ENCODE peak calls at places on chromosomes 2 and 18, in six cellular contexts. B is H9, T is IMR-90, W is H1, Q is neuronal stem cell, P is trophoblast cell. U is an unnamed sample.
A peak's percentile ranks its signal among the peaks of the same experiment; 100 is the strongest.

GRCh38 chr2:229825476-229825875 is 96.3 kb downstream of the TRIP12 start:
- DNase-seq in B (no peak), W (no peak), T (no peak), P (no peak), Q (no peak), U (no peak)

GRCh38 chr18:21112140-21112473 is 494 bp upstream of the ROCK1 start:
- DNase-seq in P (no peak), W (no peak), Q (no peak), B (no peak), T (no peak), U (no peak)

GRCh38 chr2:147440694-147441093 is 404.1 kb upstream of the ACVR2A start:
- DNase-seq in B (no peak), T (no peak), Q (peak; percentile 27), W (no peak), P (no peak), U (no peak)

GRCh38 chr2:172253190-172254052 is 150.7 kb upstream of the DLX2 start:
- DNase-seq in W (no peak), T (peak; percentile 100), P (peak; percentile 100), B (no peak), Q (no peak), U (peak; percentile 100)

GRCh38 chr18:76462326-76462694 is 32.7 kb downstream of the ZNF516 start:
- DNase-seq in T (no peak), W (peak; percentile 43), Q (no peak), B (no peak), P (no peak), U (no peak)

GRCh38 chr18:58578321-58578720 is 50.6 kb downstream of the ALPK2 start:
- DNase-seq in Q (no peak), P (no peak), B (no peak), W (no peak), T (peak; percentile 28), U (no peak)

GRCh38 chr2:235554385-235554784 is 60.5 kb downstream of the AGAP1 start:
- DNase-seq in T (no peak), P (no peak), W (no peak), Q (no peak), B (no peak), U (no peak)

GRCh38 chr18:63378919-63379638 is 12.1 kb upstream of the KDSR start:
- DNase-seq in W (no peak), P (no peak), T (no peak), Q (no peak), B (no peak), U (no peak)

GRCh38 chr2:150188801-150189200 is 298.7 kb downstream of the RND3 start:
- DNase-seq in Q (no peak), T (no peak), P (peak; percentile 31), B (no peak), W (no peak), U (no peak)

GRCh38 chr18:24362757-24363156 is 34.9 kb downstream of the OSBPL1A start:
- DNase-seq in B (no peak), T (peak; percentile 6), Q (no peak), P (peak; percentile 85), W (peak; percentile 34), U (no peak)

GRCh38 chr2:119638891-119639539 is 40.0 kb upstream of the TMEM177 start:
- DNase-seq in T (no peak), B (peak; percentile 50), W (peak; percentile 65), P (no peak), Q (peak; percentile 47), U (peak; percentile 9)

GRCh38 chr2:229282758-229283546 is 11.9 kb upstream of the PID1 start:
- DNase-seq in P (peak; percentile 44), B (no peak), T (peak; percentile 74), Q (no peak), W (no peak), U (no peak)

GRCh38 chr2:191899442-191899841 is 52.6 kb upstream of the CAVIN2 start:
- DNase-seq in T (peak; percentile 91), P (no peak), Q (no peak), B (no peak), W (no peak), U (peak; percentile 60)

GRCh38 chr2:23293756-23294155 is 91.2 kb upstream of the KLHL29 start:
- DNase-seq in W (no peak), B (no peak), T (no peak), P (no peak), Q (no peak), U (no peak)

GRCh38 chr2:150075831-150076230 is 411.6 kb downstream of the RND3 start:
- DNase-seq in T (peak; percentile 90), Q (no peak), W (no peak), B (no peak), P (no peak), U (no peak)

GRCh38 chr2:47313141-47313691 is 89.7 kb upstream of the MSH2 start:
- DNase-seq in W (no peak), P (peak; percentile 80), Q (no peak), T (no peak), B (no peak), U (peak; percentile 22)

GRCh38 chr2:99425022-99425421 is 64.8 kb downstream of the REV1 start:
- DNase-seq in Q (no peak), P (no peak), T (peak; percentile 86), W (no peak), B (no peak), U (peak; percentile 77)

GRCh38 chr2:70501215-70501614 is 52.4 kb downstream of the TGFA start:
- DNase-seq in T (no peak), P (no peak), Q (no peak), W (no peak), B (no peak), U (no peak)

GRCh38 chr2:134136702-134137101 is 117.2 kb upstream of the MGAT5 start:
- DNase-seq in W (no peak), B (no peak), P (no peak), T (no peak), Q (no peak), U (no peak)

GRCh38 chr2:236286866-236287545 is 22.8 kb upstream of the ASB18 start:
- DNase-seq in W (no peak), T (no peak), Q (no peak), P (no peak), B (no peak), U (peak; percentile 1)

GRCh38 chr2:152740743-152741328 is 22.4 kb downstream of the ARL6IP6 start:
- DNase-seq in T (peak; percentile 72), P (peak; percentile 78), Q (no peak), B (no peak), W (no peak), U (peak; percentile 74)

DNA sequence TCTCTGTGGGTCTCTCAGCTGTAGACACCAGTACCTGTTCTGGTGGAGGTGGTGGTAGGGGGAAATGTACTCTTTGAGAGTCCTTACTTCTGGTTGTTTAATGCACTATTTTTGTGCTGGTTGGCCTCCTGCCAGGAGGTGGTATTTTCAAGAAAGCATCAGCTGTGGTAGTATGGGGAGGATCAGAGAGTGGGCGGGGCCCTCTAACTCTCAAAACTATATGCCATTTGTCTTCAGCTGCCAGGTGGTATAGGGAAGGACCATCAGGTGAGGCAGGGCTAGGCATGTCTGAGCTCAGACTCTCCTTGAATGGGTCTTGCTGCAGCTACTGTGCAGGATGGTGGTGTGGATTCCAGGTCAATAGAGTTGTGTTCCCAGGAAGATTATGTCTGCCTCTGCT is 1100.8 kb downstream of the CNTNAP5 start:
- DNase-seq in Q (no peak), P (no peak), B (no peak), W (no peak), T (no peak), U (no peak)
- H3K9me3 ChIP-seq in Q (peaks cover 1% of the 10 kb centered on the region), P (no peaks in the 10 kb centered on the region), B (no peaks in the 10 kb centered on the region), W (no peaks in the 10 kb centered on the region), T (peaks cover 4% of the 10 kb centered on the region), U (peaks cover 14% of the 10 kb centered on the region)

GRCh38 chr2:32008811-32009478 is 1.9 kb downstream of the MEMO1 start:
- DNase-seq in T (peak; percentile 51), Q (peak; percentile 14), W (no peak), B (no peak), P (peak; percentile 27), U (peak; percentile 60)

GRCh38 chr2:32012872-32013271 is 2.1 kb upstream of the MEMO1 start:
- DNase-seq in P (no peak), Q (no peak), T (no peak), B (no peak), W (no peak), U (no peak)

GRCh38 chr2:32010670-32011565 is at the start of gene MEMO1:
- DNase-seq in Q (peak; percentile 90), P (peak; percentile 75), B (peak; percentile 93), W (peak; percentile 94), T (peak; percentile 92), U (peak; percentile 94)

GRCh38 chr2:32009479-32010256 is 1.1 kb downstream of the MEMO1 start:
- DNase-seq in P (peak; percentile 38), W (peak; percentile 57), B (peak; percentile 34), Q (peak; percentile 4), T (no peak), U (peak; percentile 43)

DNA sequence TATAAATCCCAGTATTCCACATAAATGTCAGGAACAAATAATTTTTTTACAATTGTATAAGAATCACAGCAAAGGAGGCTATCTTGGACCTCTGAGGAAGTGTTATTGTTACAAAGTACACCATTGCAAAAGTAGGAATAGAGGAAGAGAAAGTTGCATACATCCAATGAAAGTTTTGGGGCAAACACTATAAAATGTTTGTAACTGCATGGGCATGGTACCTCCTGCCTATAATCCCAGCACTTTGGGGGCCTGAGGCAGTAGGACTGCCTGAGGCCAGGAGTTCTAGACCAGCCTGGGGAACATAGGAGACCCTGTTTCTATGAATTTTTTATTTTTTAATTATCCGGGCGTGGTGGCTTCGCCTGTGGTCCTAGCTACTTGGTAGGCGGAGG is 755 bp upstream of the MEMO1 start:
- DNase-seq in T (no peak), Q (no peak), W (peak; percentile 41), P (no peak), B (no peak), U (no peak)
- H3K18ac ChIP-seq in T (no peak overlapping the region), Q (no peak overlapping the region), W (no peak overlapping the region), P (no peak overlapping the region), B (no peak overlapping the region), U (no peak overlapping the region)

GRCh38 chr18:10139783-10140410 is 226.1 kb downstream of the VAPA start:
- DNase-seq in P (peak; percentile 85), Q (no peak), T (peak; percentile 78), W (peak; percentile 37), B (no peak), U (peak; percentile 93)
- H3K27ac ChIP-seq in P (peak overlapping the region; percentile 20), Q (no peak overlapping the region), T (peak overlapping the region; percentile 89), W (peak overlapping the region; percentile 48), B (no peak overlapping the region), U (no peak overlapping the region)

DNA sequence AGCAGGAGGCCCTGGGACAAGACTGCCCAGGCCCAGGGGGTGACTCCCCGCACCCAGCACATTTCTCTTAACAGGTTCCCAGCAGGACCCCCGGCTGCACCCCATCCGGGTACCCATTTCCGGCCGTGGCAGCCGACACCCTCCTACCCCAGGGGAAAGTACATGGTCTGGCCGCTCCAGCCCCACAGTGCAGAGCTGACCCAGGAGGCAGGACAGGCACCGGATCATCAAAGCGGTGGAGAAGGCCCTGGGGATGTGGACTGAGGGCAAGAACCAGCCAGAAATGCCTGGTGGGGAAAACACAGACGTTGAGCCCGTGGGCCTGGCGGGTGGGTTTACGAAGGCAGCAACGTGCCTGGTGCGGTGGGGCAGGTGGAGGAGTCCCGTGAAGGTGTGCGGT is 79.5 kb upstream of the GPC1 start:
- DNase-seq in T (no peak), Q (no peak), W (no peak), P (no peak), B (no peak), U (no peak)
- H3K9me3 ChIP-seq in T (peaks cover 19% of the 10 kb centered on the region), Q (peaks cover 10% of the 10 kb centered on the region), W (peaks cover 13% of the 10 kb centered on the region), P (peaks cover 12% of the 10 kb centered on the region), B (peaks cover 11% of the 10 kb centered on the region), U (peaks cover 16% of the 10 kb centered on the region)

DNA sequence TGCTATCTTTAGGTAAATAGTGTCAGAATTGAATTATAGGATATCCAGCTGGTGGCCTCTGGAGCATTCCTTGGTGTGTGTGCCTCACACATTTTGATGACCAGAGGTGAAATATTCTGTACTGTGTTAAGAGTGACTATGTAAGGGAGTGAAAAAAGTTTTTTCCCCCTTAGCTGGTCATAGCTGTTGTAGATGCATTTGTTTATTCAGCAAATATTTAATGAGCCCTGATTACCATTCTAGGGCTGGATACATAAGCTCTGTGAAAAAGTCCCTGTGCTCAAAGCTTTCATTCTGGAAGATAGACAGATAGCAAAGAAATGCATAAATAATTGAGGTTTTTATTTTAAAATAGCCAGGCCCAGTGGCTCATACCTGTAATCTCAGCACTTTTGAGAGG is 10.9 kb downstream of the TTLL4 start:
- DNase-seq in P (no peak), W (no peak), Q (no peak), T (no peak), B (no peak), U (no peak)
- H3K18ac ChIP-seq in P (no peak overlapping the region), W (no peak overlapping the region), Q (no peak overlapping the region), T (no peak overlapping the region), B (no peak overlapping the region), U (no peak overlapping the region)

U was measured in mesenchymal stem cell.